ENCODE peak calls at places on chromosome 13, in nine cellular contexts. Z is EL; M is activated CD4-positive, alpha-beta T cell treated with anti-CD3 and anti-CD28 coated beads for 4 hours; J is cerebellum; Q is kidney epithelial cell; T is fibroblast of mammary gland; O is activated naive CD8-positive, alpha-beta T cell treated with anti-CD3 and anti-CD28 coated beads for 36 hours; R is NCI-H1105; B is stimulated activated CD4-positive, alpha-beta T cell treated with anti-CD3 and anti-CD28 coated beads, Interleukin-12 subunit alpha, Interleukin-12 subunit beta, amount 100 ng/mL, for 24 hours. S is an unnamed sample.

GRCh38 chr13:51557875-51558604 is 26.2 kb upstream of the WDFY2 start:
- DNase-seq in Z (peak; percentile 82), M (no peak), J (no peak), Q (peak; percentile 53), T (peak; percentile 92), O (no peak), R (no peak), B (no peak), S (no peak)

GRCh38 chr13:103039183-103039582 is 27.0 kb downstream of the SLC10A2 start:
- DNase-seq in Z (no peak), M (no peak), J (no peak), Q (no peak), T (no peak), O (no peak), R (no peak), B (no peak), S (no peak)

GRCh38 chr13:92966900-92967299 is 259.7 kb upstream of the GPC6 start:
- DNase-seq in Z (no peak), M (no peak), J (no peak), Q (no peak), T (no peak), O (no peak), R (no peak), B (no peak), S (no peak)

GRCh38 chr13:110309661-110310524 is 2.8 kb downstream of the COL4A2 start:
- DNase-seq in Z (no peak), M (no peak), J (no peak), Q (no peak), T (no peak), O (no peak), R (no peak), B (no peak), S (no peak)

GRCh38 chr13:72457151-72457550 is 270.3 kb downstream of the MZT1 start:
- DNase-seq in Z (no peak), M (no peak), J (peak; percentile 53), Q (no peak), T (no peak), O (no peak), R (no peak), B (no peak), S (peak; percentile 91)

GRCh38 chr13:50358221-50358620 is 343.0 kb downstream of the KCNRG start:
- DNase-seq in Z (no peak), M (no peak), J (peak; percentile 36), Q (no peak), T (no peak), O (no peak), R (no peak), B (no peak), S (peak; percentile 77)

GRCh38 chr13:99250977-99251825 is 7.0 kb downstream of the GPR18 start:
- DNase-seq in Z (no peak), M (no peak), J (no peak), Q (no peak), T (no peak), O (no peak), R (no peak), B (no peak), S (no peak)

GRCh38 chr13:43838909-43839308 is 40.6 kb downstream of the CCDC122 start:
- DNase-seq in Z (peak; percentile 76), M (no peak), J (no peak), Q (no peak), T (peak; percentile 60), O (no peak), R (no peak), B (no peak), S (no peak)

GRCh38 chr13:32175943-32176342 is 139.2 kb downstream of the ZAR1L start:
- DNase-seq in Z (no peak), M (no peak), J (no peak), Q (no peak), T (no peak), O (no peak), R (no peak), B (no peak), S (no peak)

GRCh38 chr13:19862511-19863313 is 737 bp downstream of the ZMYM5 start:
- DNase-seq in Z (peak; percentile 44), M (peak; percentile 37), J (peak; percentile 29), Q (no peak), T (peak; percentile 31), O (peak; percentile 46), R (no peak), B (peak; percentile 22), S (peak; percentile 32)

GRCh38 chr13:94524407-94524806 is 44.9 kb upstream of the DCT start:
- DNase-seq in Z (no peak), M (no peak), J (no peak), Q (no peak), T (no peak), O (no peak), R (no peak), B (no peak), S (no peak)

GRCh38 chr13:97225533-97225932 is 3.4 kb downstream of the MBNL2 start:
- DNase-seq in Z (no peak), M (no peak), J (no peak), Q (no peak), T (no peak), O (peak; percentile 5), R (no peak), B (no peak), S (peak; percentile 52)

GRCh38 chr13:98539655-98540054 is 37.3 kb downstream of the STK24 start:
- DNase-seq in Z (peak; percentile 21), M (no peak), J (no peak), Q (no peak), T (peak; percentile 82), O (no peak), R (no peak), B (no peak), S (no peak)

GRCh38 chr13:94535231-94535630 is 55.7 kb upstream of the DCT start:
- DNase-seq in Z (no peak), M (no peak), J (no peak), Q (no peak), T (no peak), O (no peak), R (no peak), B (no peak), S (no peak)

GRCh38 chr13:43245374-43245964 is 222.1 kb downstream of the DNAJC15 start:
- DNase-seq in Z (peak; percentile 94), M (no peak), J (no peak), Q (peak; percentile 65), T (peak; percentile 93), O (no peak), R (no peak), B (no peak), S (no peak)

GRCh38 chr13:23752111-23753001 is 136.8 kb downstream of the MIPEP start:
- DNase-seq in Z (peak; percentile 24), M (no peak), J (no peak), Q (no peak), T (no peak), O (no peak), R (no peak), B (no peak), S (no peak)

GRCh38 chr13:95533545-95534135 is 18.9 kb upstream of the CLDN10 start:
- DNase-seq in Z (no peak), M (no peak), J (no peak), Q (no peak), T (no peak), O (no peak), R (no peak), B (no peak), S (no peak)